ENCODE peak calls at places on chromosomes 3 and 15, in seven cellular contexts. S is mesenchymal stem cell, E is IMR-90, O is trophoblast cell, X is neuronal stem cell, Q is H1, W is mesendoderm. Y is an unnamed sample.

GRCh38 chr3:99920530-99921376 is 103.1 kb downstream of the CMSS1 start:
- DNase-seq in Q (no peak), X (no peak), O (no peak), S (peak; percentile 60), E (peak; percentile 76), W (peak; percentile 91), Y (peak; percentile 47)

GRCh38 chr15:90871716-90872480 is 3.5 kb downstream of the FURIN start:
- DNase-seq in O (peak; percentile 57), W (peak; percentile 62), Q (peak; percentile 77), E (no peak), X (no peak), S (peak; percentile 29), Y (peak; percentile 54)

GRCh38 chr15:62455441-62455921 is 290.4 kb upstream of the C2CD4B start:
- DNase-seq in X (no peak), Q (no peak), E (peak; percentile 50), S (peak; percentile 42), O (no peak), W (no peak), Y (no peak)

GRCh38 chr3:107899996-107900651 is 190.7 kb downstream of the CD47 start:
- DNase-seq in E (peak; percentile 54), X (no peak), W (no peak), Q (no peak), O (no peak), S (peak; percentile 49), Y (no peak)

GRCh38 chr15:89905846-89906378 is 6.8 kb downstream of the ARPIN start:
- DNase-seq in S (no peak), O (no peak), X (no peak), Q (no peak), E (no peak), W (no peak), Y (no peak)

GRCh38 chr3:175304437-175304836 is 445.3 kb downstream of the NAALADL2 start:
- DNase-seq in X (no peak), Q (no peak), E (no peak), W (no peak), S (no peak), O (no peak), Y (no peak)

GRCh38 chr15:78021761-78022160 is 55.8 kb downstream of the TBC1D2B start:
- DNase-seq in X (no peak), E (no peak), W (no peak), Q (no peak), O (no peak), S (no peak), Y (no peak)

GRCh38 chr3:45137656-45138181 is 8.5 kb downstream of the CDCP1 start:
- DNase-seq in W (peak; percentile 66), X (no peak), S (peak; percentile 63), E (no peak), Q (no peak), O (peak; percentile 54), Y (no peak)

GRCh38 chr3:158802399-158803023 is 657 bp downstream of the MFSD1 start:
- DNase-seq in O (no peak), E (peak; percentile 23), Q (no peak), W (no peak), S (peak; percentile 57), X (no peak), Y (no peak)

GRCh38 chr3:64048631-64049061 is 25.4 kb upstream of the PSMD6 start:
- DNase-seq in S (no peak), Q (no peak), O (no peak), E (peak; percentile 16), X (no peak), W (no peak), Y (no peak)

GRCh38 chr3:50521572-50521971 is 18.1 kb upstream of the CACNA2D2 start:
- DNase-seq in O (no peak), E (no peak), Q (no peak), S (no peak), W (no peak), X (no peak), Y (no peak)

GRCh38 chr3:137906985-137907649 is 102.8 kb upstream of the CLDN18 start:
- DNase-seq in W (no peak), E (no peak), O (no peak), S (no peak), X (no peak), Q (no peak), Y (no peak)

GRCh38 chr15:73326157-73326556 is 42.6 kb downstream of the HCN4 start:
- DNase-seq in W (peak; percentile 3), E (no peak), S (no peak), Q (no peak), O (no peak), X (no peak), Y (no peak)

GRCh38 chr3:49132437-49133225 is at the start of gene LAMB2:
- DNase-seq in E (peak; percentile 74), S (peak; percentile 91), Q (peak; percentile 88), W (peak; percentile 97), X (peak; percentile 83), O (peak; percentile 96), Y (peak; percentile 82)

GRCh38 chr3:187852842-187853727 is 107.8 kb upstream of the BCL6 start:
- DNase-seq in O (no peak), W (no peak), E (peak; percentile 34), Q (no peak), S (peak; percentile 83), X (no peak), Y (no peak)

GRCh38 chr3:119098620-119099222 is 47.2 kb upstream of the TEX55 start:
- DNase-seq in S (peak; percentile 26), Q (no peak), W (peak; percentile 26), X (peak; percentile 37), E (peak; percentile 40), O (no peak), Y (no peak)

GRCh38 chr3:141686477-141687280 is 51.4 kb upstream of the RNF7 start:
- DNase-seq in X (no peak), E (peak; percentile 72), O (no peak), Q (no peak), W (no peak), S (peak; percentile 61), Y (no peak)

GRCh38 chr15:57158589-57158988 is 217.7 kb upstream of the CGNL1 start:
- DNase-seq in W (peak; percentile 50), E (peak; percentile 48), O (no peak), X (no peak), S (no peak), Q (no peak), Y (no peak)

GRCh38 chr15:38758001-38758400 is 193.4 kb upstream of the RASGRP1 start:
- DNase-seq in O (no peak), E (peak; percentile 76), X (no peak), W (no peak), S (peak; percentile 6), Q (no peak), Y (no peak)

GRCh38 chr3:190593075-190593474 is 79.2 kb downstream of the IL1RAP start:
- DNase-seq in E (no peak), W (no peak), Q (no peak), S (no peak), X (no peak), O (peak; percentile 40), Y (no peak)

GRCh38 chr3:190595807-190596206 is 81.9 kb downstream of the IL1RAP start:
- DNase-seq in E (no peak), W (no peak), S (no peak), Q (no peak), X (no peak), O (no peak), Y (no peak)

GRCh38 chr3:190595212-190595795 is 81.4 kb downstream of the IL1RAP start:
- DNase-seq in E (no peak), O (peak; percentile 50), W (no peak), X (no peak), Q (no peak), S (no peak), Y (no peak)

GRCh38 chr3:190596341-190597285 is 82.7 kb downstream of the IL1RAP start:
- DNase-seq in W (no peak), Q (no peak), X (no peak), E (no peak), S (no peak), O (no peak), Y (no peak)

DNA sequence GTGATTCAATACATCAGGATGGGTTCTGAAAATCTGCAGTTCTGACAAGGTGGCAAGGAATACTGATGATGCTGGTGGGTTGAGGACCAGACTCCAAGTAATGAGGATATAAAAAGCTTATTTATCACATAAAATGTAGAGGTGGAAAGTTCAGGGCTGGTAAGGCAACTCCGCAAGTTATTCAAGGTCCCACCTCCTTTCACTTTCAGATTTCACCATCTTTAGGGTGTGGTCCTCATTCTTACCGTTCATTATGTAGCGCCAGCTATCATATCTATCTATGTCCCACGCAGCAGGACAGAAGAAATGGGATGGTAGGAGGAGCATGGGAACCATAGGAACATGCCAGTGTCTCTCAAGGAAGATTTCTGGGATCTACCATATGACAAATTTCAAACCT is 80.3 kb downstream of the IL1RAP start:
- DNase-seq in O (peak; percentile 80), S (no peak), E (no peak), W (no peak), X (no peak), Q (no peak), Y (no peak)
- H3K18ac ChIP-seq in O (no peak overlapping the region), S (no peak overlapping the region), E (no peak overlapping the region), W (no peak overlapping the region), X (no peak overlapping the region), Q (no peak overlapping the region), Y (no peak overlapping the region)

GRCh38 chr15:60469893-60470641 is 8.9 kb downstream of the ICE2 start:
- DNase-seq in X (no peak), E (peak; percentile 14), S (peak; percentile 42), W (no peak), Q (no peak), O (no peak), Y (no peak)
- H3K18ac ChIP-seq in X (no peak overlapping the region), E (no peak overlapping the region), S (no peak overlapping the region), W (no peak overlapping the region), Q (no peak overlapping the region), O (no peak overlapping the region), Y (no peak overlapping the region)

GRCh38 chr3:70061111-70061510 is 61.6 kb downstream of the SAMMSON start:
- DNase-seq in O (no peak), S (no peak), E (no peak), W (no peak), Q (no peak), X (no peak), Y (no peak)

GRCh38 chr3:70053293-70053692 is 53.8 kb downstream of the SAMMSON start:
- DNase-seq in X (no peak), E (no peak), O (no peak), S (peak; percentile 37), Q (no peak), W (peak; percentile 48), Y (no peak)

DNA sequence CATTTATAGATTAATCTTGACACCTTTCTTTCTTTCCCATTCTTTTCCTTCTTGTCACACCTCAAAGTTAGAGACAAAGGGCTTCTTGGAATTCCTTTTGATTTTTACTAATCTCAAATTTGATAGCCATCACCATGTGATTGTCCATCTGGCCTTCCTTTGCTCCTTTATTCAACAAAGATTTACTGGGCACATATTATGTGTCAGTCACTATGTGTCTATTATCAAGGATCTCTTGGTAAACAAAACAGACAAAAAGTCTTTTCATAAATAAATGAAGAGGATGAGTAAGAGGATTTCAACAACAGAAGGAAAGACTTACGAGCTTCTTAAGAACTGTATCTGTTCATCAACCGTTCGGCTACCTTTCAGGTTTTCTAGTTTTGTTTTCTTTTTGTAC is 56.5 kb downstream of the SAMMSON start:
- DNase-seq in S (no peak), O (no peak), X (no peak), Q (no peak), W (no peak), E (no peak), Y (no peak)
- H3K18ac ChIP-seq in S (no peak overlapping the region), O (no peak overlapping the region), X (no peak overlapping the region), Q (no peak overlapping the region), W (no peak overlapping the region), E (no peak overlapping the region), Y (no peak overlapping the region)

GRCh38 chr3:116492379-116492778 is 47.1 kb upstream of the LSAMP start:
- DNase-seq in S (no peak), Q (no peak), E (no peak), O (no peak), X (no peak), W (no peak), Y (no peak)
- H3K18ac ChIP-seq in S (no peak overlapping the region), Q (no peak overlapping the region), E (no peak overlapping the region), O (no peak overlapping the region), X (no peak overlapping the region), W (no peak overlapping the region), Y (no peak overlapping the region)

Y was measured in H9.